ENCODE peak calls at places on chromosomes 4 and X, in five cellular contexts. L is RPMI7951, M is NCI-H2081, I is endodermal cell, H is brain microvascular endothelial cell. Z is an unnamed sample.

GRCh38 chrX:45986971-45987370 is 558.2 kb downstream of the ZNF674 start:
- DNase-seq in L (peak), M (no peak), I (no peak), H (peak), Z (no peak)

GRCh38 chr4:106266201-106266600 is 49.8 kb downstream of the TBCK start:
- DNase-seq in L (peak), M (peak), I (no peak), H (peak), Z (no peak)

GRCh38 chr4:124178449-124179021 is 534.0 kb downstream of the ANKRD50 start:
- DNase-seq in L (no peak), M (no peak), I (no peak), H (peak), Z (no peak)

GRCh38 chr4:109378076-109378475 is 55.5 kb upstream of the SEC24B start:
- DNase-seq in L (no peak), M (no peak), I (no peak), H (no peak), Z (no peak)

GRCh38 chr4:41410049-41410448 is 127.9 kb upstream of the LIMCH1 start:
- DNase-seq in L (no peak), M (no peak), I (no peak), H (no peak), Z (no peak)

GRCh38 chr4:10161146-10161545 is 44.5 kb upstream of the WDR1 start:
- DNase-seq in L (peak), M (no peak), I (no peak), H (no peak), Z (no peak)

GRCh38 chr4:186829740-186830449 is 106.2 kb upstream of the FAT1 start:
- DNase-seq in L (peak), M (no peak), I (no peak), H (peak), Z (no peak)

GRCh38 chr4:105399535-105400161 is 74.2 kb downstream of the PPA2 start:
- DNase-seq in L (peak), M (no peak), I (no peak), H (peak), Z (no peak)

GRCh38 chrX:119654112-119654531 is 38.8 kb downstream of the SEPTIN6 start:
- DNase-seq in L (no peak), M (no peak), I (peak), H (peak), Z (no peak)

GRCh38 chr4:20122198-20122988 is 129.3 kb upstream of the SLIT2 start:
- DNase-seq in L (no peak), M (no peak), I (no peak), H (no peak), Z (no peak)

GRCh38 chr4:146776691-146777090 is 138.0 kb downstream of the POU4F2 start:
- DNase-seq in L (no peak), M (no peak), I (no peak), H (no peak), Z (no peak)

GRCh38 chr4:123659759-123660158 is 263.2 kb downstream of the SPRY1 start:
- DNase-seq in L (peak), M (no peak), I (no peak), H (no peak), Z (no peak)

GRCh38 chrX:104913348-104913747 is 307.1 kb downstream of the TEX13A start:
- DNase-seq in L (no peak), M (no peak), I (peak), H (no peak), Z (no peak)

GRCh38 chr4:172270421-172270820 is 457.2 kb downstream of the GALNTL6 start:
- DNase-seq in L (no peak), M (peak), I (no peak), H (no peak), Z (peak)

GRCh38 chr4:141180991-141181760 is 39.5 kb upstream of the ZNF330 start:
- DNase-seq in L (no peak), M (no peak), I (no peak), H (no peak), Z (no peak)

GRCh38 chrX:100654256-100654655 is 10.3 kb downstream of the SRPX2 start:
- DNase-seq in L (no peak), M (peak), I (peak), H (no peak), Z (no peak)

GRCh38 chr4:170374770-170375169 is 285.0 kb upstream of the AADAT start:
- DNase-seq in L (no peak), M (no peak), I (peak), H (peak), Z (no peak)

GRCh38 chr4:99679204-99679603 is 21.6 kb upstream of the C4orf54 start:
- DNase-seq in L (peak), M (peak), I (no peak), H (no peak), Z (peak)

GRCh38 chr4:87058272-87059073 is 123.7 kb downstream of the AFF1 start:
- DNase-seq in L (peak), M (peak), I (peak), H (no peak), Z (peak)

GRCh38 chr4:5823542-5824211 is 69.2 kb downstream of the CRMP1 start:
- DNase-seq in L (no peak), M (no peak), I (no peak), H (no peak), Z (no peak)

GRCh38 chr4:80237992-80238391 is 28.5 kb upstream of the FGF5 start:
- DNase-seq in L (peak), M (no peak), I (no peak), H (peak), Z (no peak)

GRCh38 chr4:139773560-139774318 is 108.1 kb downstream of the MGST2 start:
- DNase-seq in L (no peak), M (peak), I (no peak), H (no peak), Z (no peak)

GRCh38 chrX:68834371-68835103 is 5.7 kb downstream of the EFNB1 start:
- DNase-seq in L (no peak), M (no peak), I (no peak), H (no peak), Z (no peak)

GRCh38 chrX:129522184-129523059 is 868 bp downstream of the SMARCA1 start:
- DNase-seq in L (peak), M (peak), I (peak), H (peak), Z (peak)

GRCh38 chr4:2260336-2261109 is 1.4 kb downstream of the MXD4 start:
- DNase-seq in L (no peak), M (no peak), I (peak), H (no peak), Z (no peak)

GRCh38 chrX:31074522-31074921 is 2.7 kb upstream of the FTHL17 start:
- DNase-seq in L (no peak), M (no peak), I (no peak), H (no peak), Z (no peak)

GRCh38 chr4:118173956-118174355 is 139.7 kb downstream of the NDST3 start:
- DNase-seq in L (peak), M (no peak), I (no peak), H (peak), Z (no peak)

GRCh38 chr4:35300996-35301774 is 943.1 kb downstream of the ARAP2 start:
- DNase-seq in L (no peak), M (no peak), I (peak), H (no peak), Z (no peak)

GRCh38 chrX:17459008-17459407 is 84.0 kb downstream of the NHS start:
- DNase-seq in L (peak), M (peak), I (no peak), H (no peak), Z (peak)

GRCh38 chr4:81816362-81816761 is 344.7 kb upstream of the RASGEF1B start:
- DNase-seq in L (no peak), M (no peak), I (no peak), H (no peak), Z (no peak)

GRCh38 chr4:42280327-42281095 is 116.8 kb upstream of the SHISA3 start:
- DNase-seq in L (peak), M (peak), I (peak), H (peak), Z (no peak)

GRCh38 chr4:182577411-182577810 is 334.2 kb downstream of the TENM3 start:
- DNase-seq in L (no peak), M (no peak), I (no peak), H (no peak), Z (no peak)

Z was measured in DMS153.